ENCODE peak calls at places on chromosomes 4 and X, in seven cellular contexts. P is tibial nerve; F is GM23248; A is trophoblast cell; Q is SJCRH30; S is naive thymus-derived CD4-positive, alpha-beta T cell; R is ovary. L is an unnamed sample. For H3K4me1, the result is how much of the 10 kb centered on the place peaks cover.

GRCh38 chr4:124484940-124485339 is 227.6 kb downstream of the ANKRD50 start:
- DNase-seq in P (no peak), F (no peak), A (peak), Q (no peak), S (no peak), R (no peak), L (no peak)

GRCh38 chr4:83629945-83630684 is 94.2 kb downstream of the GPAT3 start:
- DNase-seq in P (peak), F (peak), A (peak), Q (no peak), S (no peak), R (no peak), L (peak)

GRCh38 chr4:37689353-37689752 is 3.2 kb upstream of the RELL1 start:
- DNase-seq in P (no peak), F (peak), A (no peak), Q (no peak), S (no peak), R (no peak), L (no peak)

GRCh38 chrX:28595346-28595745 is 8.1 kb downstream of the IL1RAPL1 start:
- DNase-seq in P (no peak), F (no peak), A (no peak), Q (no peak), S (no peak), R (no peak), L (no peak)

GRCh38 chr4:2116687-2117400 is 57.7 kb downstream of the NAT8L start:
- DNase-seq in P (no peak), F (peak), A (no peak), Q (no peak), S (no peak), R (no peak), L (no peak)

GRCh38 chrX:101823236-101823635 is 108.6 kb downstream of the ZMAT1 start:
- DNase-seq in P (no peak), F (no peak), A (no peak), Q (no peak), S (no peak), R (no peak), L (no peak)

GRCh38 chrX:21968333-21968732 is 27.8 kb downstream of the SMS start:
- DNase-seq in P (no peak), F (no peak), A (no peak), Q (no peak), S (no peak), R (no peak), L (no peak)

GRCh38 chr4:26766142-26766541 is 94.5 kb upstream of the STIM2 start:
- DNase-seq in P (no peak), F (no peak), A (no peak), Q (no peak), S (no peak), R (no peak), L (no peak)

GRCh38 chrX:7638053-7638452 is 204.9 kb upstream of the VCX start:
- DNase-seq in P (no peak), F (no peak), A (no peak), Q (no peak), S (no peak), R (no peak), L (no peak)

GRCh38 chr4:646460-646859 is 21.1 kb downstream of the PDE6B start:
- DNase-seq in P (no peak), F (no peak), A (no peak), Q (no peak), S (no peak), R (no peak), L (peak)

GRCh38 chrX:15016051-15016450 is 142.8 kb downstream of the MOSPD2 start:
- DNase-seq in P (no peak), F (peak), A (no peak), Q (no peak), S (no peak), R (no peak), L (no peak)

GRCh38 chr4:98945297-98945850 is 16.4 kb upstream of the EIF4E start:
- DNase-seq in P (no peak), F (peak), A (no peak), Q (no peak), S (no peak), R (no peak), L (no peak)

GRCh38 chr4:37827030-37827705 is 682 bp downstream of the PGM2 start:
- DNase-seq in P (no peak), F (peak), A (peak), Q (no peak), S (no peak), R (no peak), L (no peak)

GRCh38 chrX:151922692-151923091 is 10.0 kb downstream of the MAGEA4 start:
- DNase-seq in P (no peak), F (no peak), A (no peak), Q (no peak), S (no peak), R (no peak), L (no peak)
- H3K4me1 ChIP-seq in P (under half), F (under half), A (under half), Q (under half), S (under half), R (under half), L (under half)

DNA sequence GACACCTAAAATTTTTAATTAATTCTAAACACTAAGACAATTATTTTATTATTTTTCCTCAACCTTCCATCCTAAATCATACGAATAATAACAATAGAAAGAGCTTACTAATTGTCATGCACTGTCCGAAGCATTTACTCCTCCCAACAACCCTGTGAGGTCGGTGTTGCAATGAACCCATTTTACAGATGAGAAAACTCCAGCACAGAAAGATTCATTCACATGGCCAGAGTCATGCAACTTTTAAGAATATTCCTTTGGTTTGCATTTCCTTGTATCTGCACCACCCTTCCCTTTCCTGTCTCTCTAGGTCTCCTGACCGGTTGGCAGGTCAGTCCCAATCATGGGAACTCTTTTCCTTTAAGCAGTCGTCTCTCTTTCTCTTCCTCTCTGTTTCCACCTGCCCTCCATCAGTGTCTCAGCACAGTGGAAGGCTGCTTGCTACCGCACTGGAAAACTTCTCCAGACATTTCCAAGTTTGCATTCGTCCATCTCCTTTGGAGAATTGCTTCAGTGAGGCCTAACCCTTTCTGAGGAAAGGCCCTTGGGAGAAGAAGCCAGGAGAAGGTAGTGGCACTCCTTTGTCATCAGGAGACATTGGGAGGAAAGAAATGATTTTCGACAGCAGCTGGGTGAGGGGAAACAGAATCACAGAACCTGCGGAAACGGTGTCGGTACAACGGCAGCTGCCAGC is 1.9 kb upstream of the TMSB4X start:
- DNase-seq in P (no peak), F (no peak), A (no peak), Q (no peak), S (no peak), R (no peak), L (no peak)
- H3K4me3 ChIP-seq in P (peak), F (no peak), A (no peak), Q (no peak), S (peak), R (no peak), L (peak)

GRCh38 chr4:147481577-147482109 is 746 bp downstream of the EDNRA start:
- DNase-seq in P (no peak), F (peak), A (no peak), Q (peak), S (no peak), R (peak), L (no peak)
- H3K27ac ChIP-seq in P (peak), F (no peak), A (no peak), Q (no peak), S (no peak), R (peak), L (peak)

GRCh38 chr4:40124690-40125089 is 68.0 kb downstream of the N4BP2 start:
- DNase-seq in P (no peak), F (no peak), A (no peak), Q (no peak), S (peak), R (no peak), L (no peak)
- H3K4me1 ChIP-seq in P (under half), F (under half), A (under half), Q (under half), S (under half), R (under half), L (under half)

L was measured in right cardiac atrium.